ENCODE peak calls at places on chromosome 1, in seven cellular contexts. T, L, J, G, W, S and B are unnamed samples.

GRCh38 chr1:170593173-170593572 is 61.2 kb downstream of the GORAB start:
- DNase-seq in W (no peak), J (no peak), L (no peak), S (no peak), G (no peak), T (no peak), B (no peak)

GRCh38 chr1:204480515-204480914 is 14.1 kb downstream of the PIK3C2B start:
- DNase-seq in T (no peak), J (no peak), S (no peak), L (no peak), W (no peak), G (no peak), B (no peak)

GRCh38 chr1:208071425-208072031 is 160.6 kb upstream of the CD34 start:
- DNase-seq in W (no peak), G (no peak), S (no peak), J (no peak), L (no peak), T (no peak), B (no peak)

GRCh38 chr1:230569201-230569600 is 73.1 kb upstream of the COG2 start:
- DNase-seq in J (no peak), W (no peak), L (no peak), T (no peak), G (no peak), S (no peak), B (no peak)

GRCh38 chr1:93171549-93172050 is 8.6 kb downstream of the TMED5 start:
- DNase-seq in T (no peak), S (no peak), W (no peak), G (no peak), L (no peak), J (no peak), B (no peak)

GRCh38 chr1:89633103-89633744 is at the start of gene LRRC8C:
- DNase-seq in T (peak), L (no peak), G (no peak), J (peak), S (peak), W (no peak), B (peak)

GRCh38 chr1:110728388-110728787 is 53.6 kb upstream of the KCNA3 start:
- DNase-seq in S (no peak), G (no peak), W (no peak), T (no peak), J (no peak), L (no peak), B (no peak)

GRCh38 chr1:229091721-229092136 is 179.2 kb upstream of the RAB4A start:
- DNase-seq in W (no peak), L (no peak), S (no peak), T (no peak), J (no peak), G (no peak), B (no peak)

GRCh38 chr1:200889571-200889970 is 5.1 kb upstream of the INAVA start:
- DNase-seq in J (no peak), T (no peak), L (no peak), W (no peak), S (no peak), G (no peak), B (no peak)

GRCh38 chr1:228059536-228060457 is 22.7 kb upstream of the ARF1 start:
- DNase-seq in L (peak), J (peak), T (peak), G (no peak), S (peak), W (no peak), B (peak)

GRCh38 chr1:28412731-28413130 is 43.2 kb downstream of the PHACTR4 start:
- DNase-seq in G (no peak), S (no peak), L (no peak), W (no peak), J (peak), T (no peak), B (no peak)

GRCh38 chr1:30101016-30101415 is 622.4 kb downstream of the MATN1 start:
- DNase-seq in J (no peak), G (no peak), T (no peak), S (no peak), L (no peak), W (no peak), B (no peak)

GRCh38 chr1:20108724-20109123 is 10.6 kb downstream of the PLA2G2D start:
- DNase-seq in J (no peak), T (no peak), W (no peak), S (no peak), L (no peak), G (no peak), B (no peak)

GRCh38 chr1:1381294-1381693 is 6.3 kb upstream of the AURKAIP1 start:
- DNase-seq in G (no peak), T (no peak), W (no peak), J (no peak), L (no peak), S (no peak), B (no peak)

GRCh38 chr1:100718581-100718980 is 961 bp upstream of the VCAM1 start:
- DNase-seq in L (no peak), W (no peak), G (no peak), S (no peak), T (no peak), J (no peak), B (no peak)

GRCh38 chr1:100721502-100722205 is 2.1 kb downstream of the VCAM1 start:
- DNase-seq in S (no peak), T (no peak), L (no peak), J (no peak), W (no peak), G (no peak), B (no peak)

GRCh38 chr1:100719490-100719889 is at the start of gene VCAM1:
- DNase-seq in S (no peak), W (peak), J (no peak), G (no peak), L (peak), T (no peak), B (no peak)

GRCh38 chr1:100722211-100722610 is 2.7 kb downstream of the VCAM1 start:
- DNase-seq in J (no peak), G (no peak), T (no peak), W (no peak), S (no peak), L (no peak), B (no peak)

DNA sequence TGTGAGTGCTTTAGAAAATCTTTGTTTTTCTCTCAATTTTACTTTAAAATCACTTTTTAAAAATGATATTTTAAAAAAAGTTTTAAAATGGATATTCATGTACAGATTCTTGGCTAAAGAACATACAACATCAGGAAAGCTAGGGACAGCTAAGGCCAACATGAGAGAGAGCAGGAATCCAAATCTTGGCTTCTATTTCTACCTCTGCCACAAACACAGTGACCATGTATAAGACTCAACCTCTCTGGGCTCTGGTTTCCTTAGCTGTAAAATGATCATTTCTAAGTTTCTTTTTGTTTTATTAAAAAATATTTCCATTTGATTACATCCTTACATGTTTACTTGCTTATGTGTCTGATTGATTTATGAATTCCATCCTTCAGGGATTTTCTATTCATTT is 1.2 kb downstream of the VCAM1 start:
- DNase-seq in W (no peak), J (no peak), L (no peak), T (no peak), G (no peak), S (no peak), B (no peak)
- H3K9ac ChIP-seq in W (no peak), J (no peak), L (no peak), T (no peak), G (no peak), S (peak), B (no peak)

DNA sequence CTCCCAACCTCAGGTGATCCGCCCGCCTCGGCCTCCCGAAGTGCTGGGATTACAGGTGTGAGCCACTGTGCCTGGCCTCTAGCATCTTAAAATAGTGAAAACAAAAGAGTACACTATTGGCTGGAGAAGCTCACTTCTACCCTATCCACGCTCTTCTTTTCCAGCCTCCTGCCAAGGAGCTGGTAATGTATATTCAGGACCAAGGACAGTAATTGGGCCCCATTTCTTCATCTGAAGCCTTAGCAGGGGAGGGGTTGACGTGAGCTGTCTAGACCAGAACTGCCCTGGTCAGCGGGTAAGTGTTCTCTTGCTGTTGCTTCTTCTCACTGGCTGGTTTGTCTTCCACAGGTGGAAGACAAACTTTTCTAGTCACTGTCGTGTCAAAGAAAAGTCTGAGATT is 70.2 kb downstream of the DNM3 start:
- DNase-seq in S (no peak), J (peak), W (no peak), G (no peak), L (no peak), T (no peak), B (peak)
- TF ChIP-seq YY1 in S (no peak), J (no peak), W (no peak), G (no peak), L (peak), T (no peak), B (no peak)

DNA sequence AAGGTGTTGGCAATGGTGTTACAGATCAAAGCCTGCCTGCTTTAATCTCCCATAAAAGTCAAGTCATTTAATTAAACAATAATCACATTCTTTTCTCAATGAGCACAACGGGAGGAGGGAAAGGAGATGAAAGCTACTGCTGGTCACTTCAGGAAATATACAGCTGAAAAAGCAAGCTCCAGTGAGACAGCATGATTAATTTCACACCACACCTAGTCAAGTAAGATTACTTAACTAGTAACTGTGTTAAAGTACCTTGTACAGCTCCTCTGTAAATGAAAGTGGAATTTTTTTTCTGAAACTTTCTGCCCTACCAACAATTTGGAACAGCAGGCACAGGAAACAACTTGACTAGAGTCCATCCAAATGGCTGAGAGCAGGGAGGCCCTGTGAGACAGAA is 45.7 kb downstream of the STX6 start:
- DNase-seq in G (no peak), J (no peak), W (no peak), S (no peak), L (no peak), T (no peak), B (no peak)
- H3K9ac ChIP-seq in G (no peak), J (no peak), W (no peak), S (no peak), L (no peak), T (no peak), B (no peak)

DNA sequence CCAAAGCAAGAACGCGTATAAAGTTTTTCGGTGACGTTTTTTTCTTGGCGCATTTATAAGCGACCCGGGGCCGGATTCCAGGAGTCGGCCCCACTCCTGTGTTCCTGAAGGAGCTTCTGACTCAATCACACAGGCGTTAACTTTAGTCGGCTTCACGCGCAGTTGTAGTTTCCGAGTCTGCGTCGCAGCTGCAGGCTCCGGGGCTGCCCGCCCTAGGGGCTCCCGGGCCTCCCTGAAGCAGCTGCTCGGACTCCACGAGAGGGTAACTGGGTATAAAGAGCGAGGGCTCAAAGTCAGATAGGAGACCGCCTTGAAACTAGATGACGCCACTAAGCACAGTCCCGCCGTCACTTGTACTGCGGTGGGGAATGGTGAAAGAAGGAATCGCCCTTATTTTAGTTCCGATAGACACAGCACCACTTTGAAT is 768 bp upstream of the KLHL21 start:
- DNase-seq in W (no peak), S (no peak), G (peak), J (peak), L (peak), T (no peak), B (no peak)
- TF ChIP-seq YY1 in W (no peak), S (no peak), G (no peak), J (no peak), L (no peak), T (no peak), B (no peak)

GRCh38 chr1:50996083-50996482 is 26.0 kb downstream of the CDKN2C start:
- DNase-seq in L (no peak), T (no peak), W (no peak), J (no peak), S (no peak), G (no peak), B (no peak)
- H3K9ac ChIP-seq in L (no peak), T (no peak), W (no peak), J (no peak), S (no peak), G (no peak), B (no peak)

DNA sequence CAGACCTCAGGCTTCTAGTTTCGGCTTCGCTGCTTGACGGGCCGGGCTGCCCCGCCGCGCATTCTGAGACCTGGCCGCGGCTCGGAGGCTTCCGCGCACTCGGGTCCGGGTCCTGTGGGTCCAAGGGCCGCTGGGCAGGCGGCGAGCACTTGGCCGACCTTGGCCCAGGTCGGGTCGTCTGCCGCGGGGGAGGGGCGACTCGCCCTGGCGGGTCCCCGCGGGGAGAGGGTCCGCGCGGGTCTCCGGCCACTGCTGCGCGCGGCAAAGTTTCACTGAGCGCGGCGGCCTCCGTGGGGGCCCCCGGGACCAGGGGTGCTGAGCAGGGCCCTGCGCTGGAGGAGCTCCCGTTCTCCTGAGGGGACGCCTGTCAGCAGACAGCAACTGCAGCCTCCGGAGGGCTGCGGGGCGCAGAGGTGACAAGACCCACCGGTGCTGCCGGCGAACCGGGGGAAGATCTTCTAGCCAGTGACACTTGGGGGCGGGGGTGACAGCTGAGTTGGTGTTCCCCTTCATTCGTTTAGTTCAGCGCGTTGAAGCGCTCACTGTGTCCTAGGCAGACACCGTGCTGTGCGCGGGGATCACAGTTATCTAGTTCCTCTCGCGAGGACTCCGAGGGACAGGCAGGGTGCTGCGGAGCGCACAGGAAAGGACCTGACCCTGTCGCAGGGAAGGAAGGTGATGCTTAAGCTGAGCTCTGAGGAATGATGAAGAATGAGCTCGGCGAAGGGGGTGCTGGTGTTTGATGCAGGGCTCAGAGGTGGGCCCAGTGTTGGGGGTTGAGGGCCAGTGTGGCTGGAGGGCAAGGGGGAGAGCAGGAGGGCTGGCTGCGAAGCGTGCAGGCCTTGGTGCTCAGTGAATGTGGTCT is 725 bp downstream of the MTFR1L start:
- DNase-seq in L (peak), J (peak), S (peak), G (peak), T (no peak), W (peak), B (peak)
- TF ChIP-seq YY1 in L (no peak), J (no peak), S (no peak), G (no peak), T (no peak), W (no peak), B (no peak)

GRCh38 chr1:206503591-206504362 is 3.6 kb upstream of the RASSF5 start:
- DNase-seq in S (no peak), L (no peak), W (peak), T (peak), G (peak), J (peak), B (no peak)
- H3K9ac ChIP-seq in S (peak), L (no peak), W (no peak), T (peak), G (no peak), J (peak), B (no peak)

GRCh38 chr1:38131024-38131585 is 84.5 kb upstream of the POU3F1 start:
- DNase-seq in T (no peak), J (no peak), L (no peak), S (no peak), W (no peak), G (peak), B (no peak)
- TF ChIP-seq YY1 in T (no peak), J (no peak), L (no peak), S (no peak), W (no peak), G (no peak), B (no peak)

DNA sequence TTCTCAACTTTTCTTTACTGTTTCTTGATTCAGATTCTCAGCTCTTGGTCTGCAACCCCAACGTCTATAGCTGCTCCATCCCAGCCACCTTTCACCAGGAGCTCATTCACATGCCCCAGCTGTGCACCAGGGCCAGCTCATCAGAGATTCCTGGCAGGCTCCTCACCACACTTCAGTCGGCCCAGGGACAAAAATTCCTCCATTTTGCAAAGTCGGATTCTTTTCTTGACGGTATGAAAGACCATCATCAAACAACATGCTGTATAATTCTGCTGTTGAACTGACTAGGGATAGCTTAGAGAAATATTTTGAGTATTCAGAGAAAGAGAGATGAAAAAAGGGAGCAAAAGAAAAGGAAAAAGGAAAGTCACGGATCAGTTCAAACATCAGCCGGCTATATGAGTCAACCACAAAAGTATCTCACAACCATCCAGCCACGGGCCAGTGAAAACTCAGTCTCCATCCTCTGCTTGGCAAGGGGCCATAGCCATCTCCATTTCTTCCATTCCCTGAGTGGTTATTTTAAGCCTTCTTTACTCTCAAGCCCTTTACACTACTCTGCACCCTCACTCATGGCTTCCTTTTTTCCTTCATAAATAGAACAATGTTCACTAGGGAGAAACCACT is 14.1 kb downstream of the DNASE2B start:
- DNase-seq in L (no peak), J (no peak), G (no peak), S (no peak), W (no peak), T (no peak), B (no peak)
- H3K9ac ChIP-seq in L (no peak), J (no peak), G (no peak), S (peak), W (no peak), T (no peak), B (no peak)

GRCh38 chr1:212664409-212665199 is 35.0 kb downstream of the BATF3 start:
- DNase-seq in S (no peak), T (no peak), L (peak), W (no peak), G (no peak), J (no peak), B (no peak)
- TF ChIP-seq YY1 in S (no peak), T (no peak), L (no peak), W (no peak), G (no peak), J (no peak), B (no peak)